ENCODE peak calls at places on chromosomes 11 and 22, in four cellular contexts. One of them, this sample, is unnamed.

GRCh38 chr11:76824980-76825725 is 35.6 kb upstream of the ACER3 start:
- DNase-seq in NB4: no peak
- DNase-seq in fibroblast of pulmonary artery: peak; percentile 29
- DNase-seq in astrocyte of the cerebellum: no peak
- DNase-seq in this sample: peak; percentile 66

GRCh38 chr22:17161991-17162390 is 2.9 kb upstream of the HDHD5 start:
- DNase-seq in NB4: no peak
- DNase-seq in fibroblast of pulmonary artery: no peak
- DNase-seq in astrocyte of the cerebellum: no peak
- DNase-seq in this sample: no peak

GRCh38 chr22:46122511-46122971 is 27.8 kb upstream of the PPARA start:
- DNase-seq in NB4: peak; percentile 74
- DNase-seq in fibroblast of pulmonary artery: peak; percentile 63
- DNase-seq in astrocyte of the cerebellum: no peak
- DNase-seq in this sample: no peak

GRCh38 chr11:9704037-9704436 is 40.2 kb downstream of the SWAP70 start:
- DNase-seq in NB4: no peak
- DNase-seq in fibroblast of pulmonary artery: no peak
- DNase-seq in astrocyte of the cerebellum: no peak
- DNase-seq in this sample: no peak

GRCh38 chr22:41888638-41889200 is 26.2 kb downstream of the SHISA8 start:
- DNase-seq in NB4: no peak
- DNase-seq in fibroblast of pulmonary artery: no peak
- DNase-seq in astrocyte of the cerebellum: no peak
- DNase-seq in this sample: no peak

GRCh38 chr22:37020192-37020479 is 594 bp downstream of the MPST start:
- DNase-seq in NB4: peak; percentile 64
- DNase-seq in fibroblast of pulmonary artery: peak; percentile 51
- DNase-seq in astrocyte of the cerebellum: no peak
- DNase-seq in this sample: peak; percentile 35

GRCh38 chr22:35638408-35638807 is 9.8 kb upstream of the APOL6 start:
- DNase-seq in NB4: no peak
- DNase-seq in fibroblast of pulmonary artery: peak; percentile 91
- DNase-seq in astrocyte of the cerebellum: no peak
- DNase-seq in this sample: peak; percentile 95

GRCh38 chr11:47523491-47524199 is 29.3 kb downstream of the CELF1 start:
- DNase-seq in NB4: peak; percentile 72
- DNase-seq in fibroblast of pulmonary artery: peak; percentile 82
- DNase-seq in astrocyte of the cerebellum: peak; percentile 54
- DNase-seq in this sample: peak; percentile 91

GRCh38 chr11:90798769-90799168 is 575.9 kb upstream of the CHORDC1 start:
- DNase-seq in NB4: no peak
- DNase-seq in fibroblast of pulmonary artery: no peak
- DNase-seq in astrocyte of the cerebellum: no peak
- DNase-seq in this sample: no peak

GRCh38 chr11:128476729-128477128 is 110.6 kb downstream of the ETS1 start:
- DNase-seq in NB4: peak; percentile 95
- DNase-seq in fibroblast of pulmonary artery: peak; percentile 83
- DNase-seq in astrocyte of the cerebellum: no peak
- DNase-seq in this sample: no peak

GRCh38 chr22:39746600-39747262 is 146.8 kb downstream of the ENTHD1 start:
- DNase-seq in NB4: no peak
- DNase-seq in fibroblast of pulmonary artery: no peak
- DNase-seq in astrocyte of the cerebellum: no peak
- DNase-seq in this sample: no peak

GRCh38 chr11:8318536-8318935 is 54.9 kb upstream of the LMO1 start:
- DNase-seq in NB4: peak; percentile 13
- DNase-seq in fibroblast of pulmonary artery: no peak
- DNase-seq in astrocyte of the cerebellum: no peak
- DNase-seq in this sample: no peak

GRCh38 chr11:44611687-44612437 is 46.4 kb downstream of the CD82 start:
- DNase-seq in NB4: no peak
- DNase-seq in fibroblast of pulmonary artery: no peak
- DNase-seq in astrocyte of the cerebellum: no peak
- DNase-seq in this sample: no peak

GRCh38 chr22:22709719-22710445 is 65.5 kb downstream of the GGTLC2 start:
- DNase-seq in NB4: peak; percentile 26
- DNase-seq in fibroblast of pulmonary artery: no peak
- DNase-seq in astrocyte of the cerebellum: no peak
- DNase-seq in this sample: peak; percentile 47

GRCh38 chr11:13367115-13367514 is 89.5 kb downstream of the BMAL1 start:
- DNase-seq in NB4: no peak
- DNase-seq in fibroblast of pulmonary artery: no peak
- DNase-seq in astrocyte of the cerebellum: no peak
- DNase-seq in this sample: no peak

GRCh38 chr11:12862761-12863469 is 146.2 kb upstream of the RASSF10 start:
- DNase-seq in NB4: no peak
- DNase-seq in fibroblast of pulmonary artery: peak; percentile 91
- DNase-seq in astrocyte of the cerebellum: peak; percentile 81
- DNase-seq in this sample: peak; percentile 72

GRCh38 chr11:34512810-34513673 is 552 bp downstream of the ELF5 start:
- DNase-seq in NB4: peak; percentile 67
- DNase-seq in fibroblast of pulmonary artery: peak; percentile 65
- DNase-seq in astrocyte of the cerebellum: no peak
- DNase-seq in this sample: peak; percentile 71

GRCh38 chr11:23310276-23310675 is 450.0 kb upstream of the CCDC179 start:
- DNase-seq in NB4: no peak
- DNase-seq in fibroblast of pulmonary artery: peak; percentile 58
- DNase-seq in astrocyte of the cerebellum: no peak
- DNase-seq in this sample: peak; percentile 49

GRCh38 chr11:35357893-35358292 is 61.5 kb downstream of the SLC1A2 start:
- DNase-seq in NB4: no peak
- DNase-seq in fibroblast of pulmonary artery: no peak
- DNase-seq in astrocyte of the cerebellum: no peak
- DNase-seq in this sample: peak; percentile 90

GRCh38 chr11:7056828-7057513 is 31.8 kb upstream of the RBMXL2 start:
- DNase-seq in NB4: no peak
- DNase-seq in fibroblast of pulmonary artery: peak; percentile 44
- DNase-seq in astrocyte of the cerebellum: no peak
- DNase-seq in this sample: no peak

GRCh38 chr22:48396785-48397530 is 1430.7 kb downstream of the BRD1 start:
- DNase-seq in NB4: no peak
- DNase-seq in fibroblast of pulmonary artery: no peak
- DNase-seq in astrocyte of the cerebellum: no peak
- DNase-seq in this sample: no peak

GRCh38 chr11:27699926-27700350 is 317 bp downstream of the BDNF start:
- DNase-seq in NB4: no peak
- DNase-seq in fibroblast of pulmonary artery: no peak
- DNase-seq in astrocyte of the cerebellum: no peak
- DNase-seq in this sample: no peak

GRCh38 chr22:22246706-22247105 is 2.1 kb downstream of the VPREB1 start:
- DNase-seq in NB4: no peak
- DNase-seq in fibroblast of pulmonary artery: no peak
- DNase-seq in astrocyte of the cerebellum: no peak
- DNase-seq in this sample: no peak

GRCh38 chr11:117419136-117419914 is 91.7 kb downstream of the CEP164 start:
- DNase-seq in NB4: no peak
- DNase-seq in fibroblast of pulmonary artery: no peak
- DNase-seq in astrocyte of the cerebellum: no peak
- DNase-seq in this sample: peak; percentile 56

GRCh38 chr11:3162410-3163240 is 2.5 kb downstream of the OSBPL5 start:
- DNase-seq in NB4: no peak
- DNase-seq in fibroblast of pulmonary artery: no peak
- DNase-seq in astrocyte of the cerebellum: no peak
- DNase-seq in this sample: no peak

GRCh38 chr11:108593214-108593909 is at the start of gene EXPH5:
- DNase-seq in NB4: peak; percentile 90
- DNase-seq in fibroblast of pulmonary artery: peak; percentile 35
- DNase-seq in astrocyte of the cerebellum: peak; percentile 26
- DNase-seq in this sample: peak; percentile 87

GRCh38 chr11:3096909-3097395 is 39.7 kb upstream of the CARS1 start:
- DNase-seq in NB4: no peak
- DNase-seq in fibroblast of pulmonary artery: no peak
- DNase-seq in astrocyte of the cerebellum: no peak
- DNase-seq in this sample: no peak

GRCh38 chr11:76729214-76729613 is 53.9 kb upstream of the TSKU start:
- DNase-seq in NB4: no peak
- DNase-seq in fibroblast of pulmonary artery: no peak
- DNase-seq in astrocyte of the cerebellum: no peak
- DNase-seq in this sample: no peak

GRCh38 chr11:45850446-45850845 is 3.2 kb downstream of the CRY2 start:
- DNase-seq in NB4: no peak
- DNase-seq in fibroblast of pulmonary artery: peak; percentile 15
- DNase-seq in astrocyte of the cerebellum: no peak
- DNase-seq in this sample: peak; percentile 31

DNA sequence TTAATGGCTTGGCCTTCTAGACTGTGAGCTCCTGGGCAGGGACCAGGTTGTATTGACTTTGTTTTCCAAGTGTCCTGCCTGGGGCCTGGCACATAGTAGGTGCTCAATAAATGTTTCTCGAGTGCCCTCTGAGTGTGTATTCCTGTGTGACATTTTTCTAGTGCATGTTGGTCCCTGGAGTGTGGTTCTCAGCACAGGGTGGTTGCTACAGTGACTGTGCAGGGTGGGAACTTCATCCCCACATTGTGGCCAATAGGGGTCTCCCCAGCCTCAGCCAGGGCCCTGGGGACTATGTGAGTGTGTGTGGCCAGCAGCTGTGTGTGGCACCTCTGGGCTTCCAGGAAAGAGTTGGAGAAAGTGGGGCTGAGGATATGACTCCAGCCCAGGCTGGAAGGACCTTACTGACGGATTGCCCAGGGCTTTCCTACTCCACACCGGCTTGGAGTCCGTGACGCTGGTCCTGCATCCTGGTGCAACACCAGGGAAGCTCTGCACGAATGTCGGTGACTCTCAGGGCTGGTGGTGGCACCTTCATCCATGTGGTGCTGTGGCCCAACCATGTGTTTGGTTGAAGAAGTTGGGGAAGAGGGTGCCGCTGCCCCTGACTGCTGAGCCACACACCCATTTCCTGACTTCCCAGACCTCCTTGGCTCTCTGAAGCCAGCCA is 9.0 kb upstream of the MARK2 start:
- DNase-seq in NB4: peak; percentile 72
- DNase-seq in fibroblast of pulmonary artery: peak; percentile 51
- DNase-seq in astrocyte of the cerebellum: no peak
- DNase-seq in this sample: peak; percentile 66
- TF ChIP-seq CTCF in NB4: peak; percentile 56
- TF ChIP-seq CTCF in fibroblast of pulmonary artery: peak; percentile 36
- TF ChIP-seq CTCF in astrocyte of the cerebellum: peak; percentile 46
- TF ChIP-seq CTCF in this sample: peak; percentile 32

GRCh38 chr11:67364783-67365525 is 8.4 kb downstream of the CLCF1 start:
- DNase-seq in NB4: no peak
- DNase-seq in fibroblast of pulmonary artery: no peak
- DNase-seq in astrocyte of the cerebellum: no peak
- DNase-seq in this sample: no peak

GRCh38 chr11:67364169-67364568 is 9.2 kb downstream of the CLCF1 start:
- DNase-seq in NB4: no peak
- DNase-seq in fibroblast of pulmonary artery: no peak
- DNase-seq in astrocyte of the cerebellum: no peak
- DNase-seq in this sample: no peak

GRCh38 chr11:67367014-67367835 is 6.2 kb downstream of the CLCF1 start:
- DNase-seq in NB4: no peak
- DNase-seq in fibroblast of pulmonary artery: peak; percentile 63
- DNase-seq in astrocyte of the cerebellum: no peak
- DNase-seq in this sample: peak; percentile 56

GRCh38 chr11:67366546-67366945 is 6.9 kb downstream of the CLCF1 start:
- DNase-seq in NB4: no peak
- DNase-seq in fibroblast of pulmonary artery: peak; percentile 68
- DNase-seq in astrocyte of the cerebellum: no peak
- DNase-seq in this sample: peak; percentile 37

GRCh38 chr11:67365756-67366384 is 7.5 kb downstream of the CLCF1 start:
- DNase-seq in NB4: no peak
- DNase-seq in fibroblast of pulmonary artery: no peak
- DNase-seq in astrocyte of the cerebellum: no peak
- DNase-seq in this sample: no peak
- H3K4me3 ChIP-seq in NB4: no peak overlapping the region
- H3K4me3 ChIP-seq in fibroblast of pulmonary artery: peak overlapping the region; percentile 9
- H3K4me3 ChIP-seq in astrocyte of the cerebellum: no peak overlapping the region
- H3K4me3 ChIP-seq in this sample: no peak overlapping the region

GRCh38 chr11:65636108-65636809 is 1.6 kb upstream of the SIPA1 start:
- DNase-seq in NB4: no peak
- DNase-seq in fibroblast of pulmonary artery: no peak
- DNase-seq in astrocyte of the cerebellum: no peak
- DNase-seq in this sample: no peak

GRCh38 chr11:65636810-65637557 is 917 bp upstream of the SIPA1 start:
- DNase-seq in NB4: no peak
- DNase-seq in fibroblast of pulmonary artery: no peak
- DNase-seq in astrocyte of the cerebellum: no peak
- DNase-seq in this sample: no peak

GRCh38 chr11:65634905-65635731 is 2.8 kb upstream of the SIPA1 start:
- DNase-seq in NB4: no peak
- DNase-seq in fibroblast of pulmonary artery: no peak
- DNase-seq in astrocyte of the cerebellum: no peak
- DNase-seq in this sample: no peak

GRCh38 chr11:65639623-65640482 is 2.0 kb downstream of the SIPA1 start:
- DNase-seq in NB4: peak; percentile 94
- DNase-seq in fibroblast of pulmonary artery: no peak
- DNase-seq in astrocyte of the cerebellum: no peak
- DNase-seq in this sample: no peak

DNA sequence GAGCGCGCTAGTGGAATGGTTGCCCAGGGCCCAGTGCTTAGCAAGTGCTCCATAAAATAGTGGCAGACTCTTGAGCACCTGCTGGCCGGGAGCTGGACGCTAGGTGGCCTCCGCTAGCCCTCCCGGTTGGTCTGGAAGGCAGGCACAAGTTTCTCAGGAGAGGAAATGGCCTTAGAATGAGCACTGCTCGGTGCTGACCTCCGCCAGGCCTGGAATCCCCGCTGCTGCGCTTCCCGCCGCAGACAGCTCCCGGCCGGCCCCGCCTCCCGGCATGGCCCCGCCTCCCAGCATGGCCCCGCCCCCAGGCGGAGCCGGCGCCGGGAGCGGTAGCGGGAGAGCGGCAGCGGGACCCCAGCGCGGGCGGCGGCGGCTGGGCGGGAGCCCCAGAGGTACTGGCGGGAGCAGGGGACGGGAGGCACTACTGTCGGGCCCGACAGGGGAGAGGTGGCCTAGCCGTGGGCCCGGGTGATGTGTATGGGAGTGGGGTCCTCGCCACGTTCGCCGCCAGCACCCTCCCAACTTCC is at the start of gene SIPA1:
- DNase-seq in NB4: peak; percentile 89
- DNase-seq in fibroblast of pulmonary artery: peak; percentile 91
- DNase-seq in astrocyte of the cerebellum: peak; percentile 89
- DNase-seq in this sample: peak; percentile 95
- TF ChIP-seq CTCF in NB4: peak; percentile 33
- TF ChIP-seq CTCF in fibroblast of pulmonary artery: peak; percentile 50
- TF ChIP-seq CTCF in astrocyte of the cerebellum: peak; percentile 73
- TF ChIP-seq CTCF in this sample: peak; percentile 50

GRCh38 chr22:20438678-20439492 is 1.3 kb upstream of the SCARF2 start:
- DNase-seq in NB4: no peak
- DNase-seq in fibroblast of pulmonary artery: peak; percentile 18
- DNase-seq in astrocyte of the cerebellum: no peak
- DNase-seq in this sample: peak; percentile 22

GRCh38 chr22:20437253-20438065 is at the start of gene SCARF2:
- DNase-seq in NB4: no peak
- DNase-seq in fibroblast of pulmonary artery: peak; percentile 62
- DNase-seq in astrocyte of the cerebellum: peak; percentile 26
- DNase-seq in this sample: peak; percentile 83

GRCh38 chr22:20436309-20437252 is 1.0 kb downstream of the SCARF2 start:
- DNase-seq in NB4: no peak
- DNase-seq in fibroblast of pulmonary artery: peak; percentile 49
- DNase-seq in astrocyte of the cerebellum: no peak
- DNase-seq in this sample: peak; percentile 53

GRCh38 chr22:20439556-20439927 is 1.9 kb upstream of the SCARF2 start:
- DNase-seq in NB4: no peak
- DNase-seq in fibroblast of pulmonary artery: no peak
- DNase-seq in astrocyte of the cerebellum: no peak
- DNase-seq in this sample: no peak

GRCh38 chr22:20438066-20438677 is 547 bp upstream of the SCARF2 start:
- DNase-seq in NB4: no peak
- DNase-seq in fibroblast of pulmonary artery: peak; percentile 30
- DNase-seq in astrocyte of the cerebellum: peak; percentile 56
- DNase-seq in this sample: peak; percentile 38
- H3K4me3 ChIP-seq in NB4: no peak overlapping the region
- H3K4me3 ChIP-seq in fibroblast of pulmonary artery: peak overlapping the region; percentile 59
- H3K4me3 ChIP-seq in astrocyte of the cerebellum: peak overlapping the region; percentile 93
- H3K4me3 ChIP-seq in this sample: peak overlapping the region; percentile 98

This sample was measured in foreskin fibroblast.